ENCODE peak calls at places on chromosomes 12 and 14, in eight cellular contexts. E is GM06990, S is psoas muscle, R is heart left ventricle, L is Calu3, A is lung, V is endodermal cell, M is type B pancreatic cell. N is an unnamed sample.

GRCh38 chr12:30594509-30594908 is 101.2 kb downstream of the IPO8 start:
- DNase-seq in V (no peak), R (no peak), M (no peak), A (no peak), E (no peak), L (no peak), S (no peak), N (no peak)

GRCh38 chr12:48366131-48366530 is 15.4 kb upstream of the ZNF641 start:
- DNase-seq in V (no peak), L (no peak), E (no peak), S (no peak), A (no peak), R (no peak), M (no peak), N (no peak)

GRCh38 chr14:54488318-54488645 is 498 bp downstream of the GMFB start:
- DNase-seq in V (no peak), R (no peak), A (no peak), L (no peak), E (no peak), S (no peak), M (no peak), N (no peak)

GRCh38 chr14:50331596-50331995 is 19.5 kb downstream of the DMAC2L start:
- DNase-seq in L (no peak), A (no peak), M (no peak), R (no peak), S (no peak), V (no peak), E (no peak), N (no peak)

GRCh38 chr14:64717870-64718269 is 13.6 kb downstream of the PLEKHG3 start:
- DNase-seq in L (peak; percentile 38), V (peak; percentile 41), M (no peak), A (no peak), R (no peak), E (no peak), S (no peak), N (no peak)

GRCh38 chr14:22886500-22887259 is 3.7 kb downstream of the REM2 start:
- DNase-seq in R (peak; percentile 73), V (peak; percentile 94), A (peak; percentile 84), M (peak; percentile 79), E (peak; percentile 92), S (peak; percentile 78), L (peak; percentile 78), N (peak; percentile 63)

GRCh38 chr12:116924558-116925453 is 14.1 kb downstream of the FBXW8 start:
- DNase-seq in S (no peak), V (peak; percentile 73), L (peak; percentile 58), E (peak; percentile 52), M (no peak), A (no peak), R (no peak), N (peak; percentile 18)

GRCh38 chr12:18752280-18752920 is 14.5 kb downstream of the CAPZA3 start:
- DNase-seq in R (peak; percentile 52), L (no peak), A (no peak), S (no peak), E (no peak), M (no peak), V (peak; percentile 96), N (no peak)

GRCh38 chr12:4816776-4817530 is 92.8 kb upstream of the KCNA1 start:
- DNase-seq in V (no peak), S (no peak), A (no peak), M (no peak), E (no peak), L (no peak), R (no peak), N (no peak)

GRCh38 chr14:86022031-86022629 is 492.2 kb downstream of the FLRT2 start:
- DNase-seq in A (no peak), R (no peak), S (no peak), E (no peak), M (no peak), V (no peak), L (no peak), N (no peak)

GRCh38 chr12:127328867-127329266 is 938.1 kb upstream of the TMEM132C start:
- DNase-seq in R (no peak), V (no peak), E (no peak), M (no peak), L (no peak), S (no peak), A (no peak), N (no peak)

GRCh38 chr14:20409226-20409625 is 4.1 kb downstream of the TEP1 start:
- DNase-seq in V (no peak), E (no peak), A (no peak), R (no peak), M (no peak), L (no peak), S (no peak), N (no peak)

GRCh38 chr14:49581961-49582210 is 4.3 kb downstream of the RPS29 start:
- DNase-seq in V (no peak), M (no peak), L (no peak), S (no peak), A (no peak), R (no peak), E (no peak), N (no peak)

DNA sequence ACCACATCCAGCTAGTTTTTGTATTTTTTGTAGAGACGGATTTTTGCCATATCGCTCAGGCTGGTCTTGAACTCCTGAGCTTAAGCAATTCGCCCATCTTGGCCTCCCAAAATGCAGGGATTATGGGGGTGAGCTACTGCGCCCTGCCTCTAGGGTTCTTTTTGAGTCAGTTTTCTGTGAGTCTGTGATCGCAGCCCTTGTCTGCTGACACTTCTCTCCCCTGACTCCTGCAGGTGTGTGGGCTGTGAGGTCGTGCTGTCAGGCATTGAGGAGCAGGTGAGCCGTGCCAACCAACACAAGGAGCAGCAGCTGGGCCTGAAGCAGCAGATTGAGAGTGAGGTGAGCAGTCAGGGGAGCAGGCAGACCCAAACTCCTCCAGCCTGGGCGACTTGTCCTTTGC is 6.3 kb downstream of the COPS7A start:
- DNase-seq in M (no peak), A (no peak), E (no peak), V (no peak), L (no peak), S (no peak), R (no peak), N (no peak)
- TF ChIP-seq CTCF in M (peak; percentile 26), A (no peak), E (no peak), V (peak; percentile 40), L (no peak), S (no peak), R (no peak), N (no peak)

DNA sequence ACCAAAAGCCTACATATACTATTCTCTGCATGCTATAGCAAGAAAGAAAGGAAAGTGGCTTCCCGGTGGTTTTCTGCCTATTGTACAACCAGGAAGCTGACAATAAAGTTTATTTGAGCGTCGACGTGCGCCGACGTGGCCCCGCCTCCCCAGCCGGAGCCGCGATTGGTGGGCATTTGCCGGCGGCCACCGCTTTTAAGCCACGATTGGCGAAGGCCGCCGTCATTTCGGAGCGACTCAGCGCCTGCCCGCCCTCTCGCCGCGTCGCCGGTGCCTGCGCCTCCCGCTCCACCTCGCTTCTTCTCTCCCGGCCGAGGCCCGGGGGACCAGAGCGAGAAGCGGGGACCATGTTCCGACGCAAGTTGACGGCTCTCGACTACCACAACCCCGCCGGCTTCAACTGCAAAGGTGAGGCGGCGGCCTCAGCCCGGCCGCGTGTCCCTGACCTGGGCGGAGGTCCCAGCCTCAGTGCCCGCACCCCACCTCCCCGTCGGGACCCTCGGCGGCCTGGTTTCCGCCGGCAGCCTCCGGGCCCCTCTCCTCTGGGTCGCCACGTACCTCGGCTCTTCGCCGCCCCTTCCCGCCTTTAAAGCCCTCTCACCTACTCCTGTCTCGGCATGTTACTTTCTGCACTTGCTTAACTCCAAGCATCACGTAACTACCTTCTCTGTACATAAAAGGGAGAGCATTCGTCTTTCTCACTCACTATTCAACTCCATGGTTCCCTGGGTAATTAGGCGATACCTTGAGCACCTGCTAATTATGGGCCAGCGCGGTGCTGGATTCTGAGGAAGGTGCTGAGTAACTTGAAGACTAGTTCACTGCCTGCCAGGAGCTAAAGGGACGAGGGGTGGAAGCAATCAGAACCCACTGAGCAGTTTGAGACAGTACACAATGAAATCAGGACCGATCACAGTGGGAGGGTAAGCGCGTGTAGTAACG is at the start of gene RTRAF:
- DNase-seq in A (peak; percentile 93), E (peak; percentile 97), L (peak; percentile 94), V (peak; percentile 96), S (peak; percentile 97), R (peak; percentile 97), M (peak; percentile 94), N (peak; percentile 91)
- TF ChIP-seq CTCF in A (no peak), E (no peak), L (no peak), V (no peak), S (no peak), R (no peak), M (no peak), N (no peak)

GRCh38 chr12:55724940-55725309 is 3.9 kb downstream of the CD63 start:
- DNase-seq in L (no peak), M (no peak), A (no peak), R (no peak), V (no peak), E (no peak), S (peak; percentile 54), N (no peak)
- TF ChIP-seq CTCF in L (no peak), M (peak; percentile 13), A (no peak), R (no peak), V (no peak), E (no peak), S (no peak), N (no peak)

GRCh38 chr12:118033902-118034301 is 17.4 kb downstream of the RFC5 start:
- DNase-seq in V (no peak), L (no peak), A (no peak), S (no peak), M (no peak), R (no peak), E (no peak), N (no peak)

GRCh38 chr12:118036672-118037411 is 20.3 kb downstream of the RFC5 start:
- DNase-seq in M (no peak), R (no peak), V (no peak), S (no peak), A (no peak), E (no peak), L (no peak), N (no peak)

GRCh38 chr12:118033331-118033730 is 16.8 kb downstream of the RFC5 start:
- DNase-seq in M (no peak), V (no peak), E (no peak), A (no peak), R (no peak), L (no peak), S (no peak), N (no peak)

GRCh38 chr12:118035194-118036041 is 18.9 kb downstream of the RFC5 start:
- DNase-seq in M (no peak), R (no peak), E (peak; percentile 81), S (no peak), A (no peak), L (peak; percentile 39), V (peak; percentile 70), N (no peak)

DNA sequence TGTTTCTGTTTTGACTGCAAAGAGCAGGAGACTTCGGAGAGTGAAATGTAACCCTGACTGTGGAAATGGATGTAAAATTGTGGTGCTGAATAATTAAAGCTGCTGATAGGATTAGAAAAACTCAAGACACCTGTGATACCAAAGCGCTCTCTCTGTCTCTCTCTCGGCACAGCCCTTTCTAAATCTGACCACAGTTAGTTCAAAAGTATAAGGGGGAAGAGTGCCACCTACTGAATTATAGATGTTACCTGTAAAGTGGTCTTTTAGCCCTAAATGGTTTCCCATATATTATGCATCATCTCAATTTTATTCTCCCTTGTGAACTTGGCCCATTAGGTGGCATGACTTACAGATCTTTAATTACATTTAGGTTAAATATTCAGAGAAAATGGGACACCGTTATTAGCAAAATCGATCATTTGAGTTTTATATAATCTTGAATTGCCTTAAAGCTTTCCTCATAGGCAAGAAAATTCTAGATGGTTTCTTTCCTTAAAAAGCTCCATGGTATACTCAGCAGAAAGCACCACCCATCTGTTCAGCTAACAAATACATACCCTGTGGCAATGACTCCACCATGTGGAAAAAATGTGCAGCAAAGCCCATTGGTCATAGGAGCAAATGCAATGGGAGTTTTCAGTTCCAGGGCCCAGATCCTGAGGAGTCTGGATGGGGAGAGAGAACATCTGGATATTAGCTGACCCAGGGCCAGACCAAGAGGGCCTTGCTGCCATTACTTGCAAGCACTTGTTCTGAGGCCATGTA is 18.1 kb downstream of the RFC5 start:
- DNase-seq in S (no peak), L (peak; percentile 44), E (no peak), R (no peak), A (no peak), M (no peak), V (peak; percentile 80), N (no peak)
- TF ChIP-seq CTCF in S (peak; percentile 36), L (peak; percentile 9), E (no peak), R (peak; percentile 25), A (no peak), M (peak; percentile 59), V (peak; percentile 57), N (no peak)